ENCODE peak calls at places on chromosomes 12 and 14, in nine cellular contexts. One of them, this sample, is unnamed.

GRCh38 chr12:12405882-12406281 is 49.0 kb downstream of the BORCS5 start:
- DNase-seq in neuronal stem cell: no peak
- DNase-seq in cardiac fibroblast: no peak
- DNase-seq in nephron progenitor cell: no peak
- DNase-seq in stimulated activated CD4-positive, alpha-beta T cell treated with anti-CD3 and anti-CD28 coated beads, Interleukin-12 subunit alpha, Interleukin-12 subunit beta, amount 100 ng/mL, for 4 hours: no peak
- DNase-seq in effector memory CD8-positive, alpha-beta T cell: no peak
- DNase-seq in left ventricle myocardium inferior: peak; percentile 28
- DNase-seq in amniotic stem cell: no peak
- DNase-seq in fibroblast of mammary gland: no peak
- DNase-seq in this sample: no peak

GRCh38 chr12:120534703-120535655 is 823 bp downstream of the RNF10 start:
- DNase-seq in effector memory CD8-positive, alpha-beta T cell: peak; percentile 40
- DNase-seq in nephron progenitor cell: peak; percentile 66
- DNase-seq in amniotic stem cell: peak; percentile 44
- DNase-seq in left ventricle myocardium inferior: peak; percentile 30
- DNase-seq in neuronal stem cell: peak; percentile 52
- DNase-seq in cardiac fibroblast: peak; percentile 70
- DNase-seq in stimulated activated CD4-positive, alpha-beta T cell treated with anti-CD3 and anti-CD28 coated beads, Interleukin-12 subunit alpha, Interleukin-12 subunit beta, amount 100 ng/mL, for 4 hours: peak; percentile 40
- DNase-seq in fibroblast of mammary gland: peak; percentile 94
- DNase-seq in this sample: peak; percentile 75

GRCh38 chr12:54588110-54588831 is at the start of gene PPP1R1A:
- DNase-seq in effector memory CD8-positive, alpha-beta T cell: no peak
- DNase-seq in amniotic stem cell: no peak
- DNase-seq in nephron progenitor cell: peak; percentile 71
- DNase-seq in neuronal stem cell: peak; percentile 31
- DNase-seq in fibroblast of mammary gland: no peak
- DNase-seq in cardiac fibroblast: no peak
- DNase-seq in stimulated activated CD4-positive, alpha-beta T cell treated with anti-CD3 and anti-CD28 coated beads, Interleukin-12 subunit alpha, Interleukin-12 subunit beta, amount 100 ng/mL, for 4 hours: no peak
- DNase-seq in left ventricle myocardium inferior: peak; percentile 35
- DNase-seq in this sample: no peak

GRCh38 chr12:19115285-19115684 is 14.2 kb upstream of the PLEKHA5 start:
- DNase-seq in stimulated activated CD4-positive, alpha-beta T cell treated with anti-CD3 and anti-CD28 coated beads, Interleukin-12 subunit alpha, Interleukin-12 subunit beta, amount 100 ng/mL, for 4 hours: no peak
- DNase-seq in effector memory CD8-positive, alpha-beta T cell: no peak
- DNase-seq in nephron progenitor cell: no peak
- DNase-seq in fibroblast of mammary gland: no peak
- DNase-seq in amniotic stem cell: no peak
- DNase-seq in neuronal stem cell: no peak
- DNase-seq in cardiac fibroblast: no peak
- DNase-seq in left ventricle myocardium inferior: no peak
- DNase-seq in this sample: no peak

GRCh38 chr12:34396861-34397590 is 374.7 kb downstream of the ALG10 start:
- DNase-seq in fibroblast of mammary gland: no peak
- DNase-seq in stimulated activated CD4-positive, alpha-beta T cell treated with anti-CD3 and anti-CD28 coated beads, Interleukin-12 subunit alpha, Interleukin-12 subunit beta, amount 100 ng/mL, for 4 hours: no peak
- DNase-seq in amniotic stem cell: no peak
- DNase-seq in cardiac fibroblast: no peak
- DNase-seq in neuronal stem cell: no peak
- DNase-seq in nephron progenitor cell: no peak
- DNase-seq in effector memory CD8-positive, alpha-beta T cell: no peak
- DNase-seq in left ventricle myocardium inferior: peak; percentile 5
- DNase-seq in this sample: peak; percentile 0

GRCh38 chr12:23954332-23954731 is 4.9 kb upstream of the SOX5 start:
- DNase-seq in cardiac fibroblast: no peak
- DNase-seq in neuronal stem cell: no peak
- DNase-seq in stimulated activated CD4-positive, alpha-beta T cell treated with anti-CD3 and anti-CD28 coated beads, Interleukin-12 subunit alpha, Interleukin-12 subunit beta, amount 100 ng/mL, for 4 hours: no peak
- DNase-seq in left ventricle myocardium inferior: no peak
- DNase-seq in nephron progenitor cell: no peak
- DNase-seq in effector memory CD8-positive, alpha-beta T cell: no peak
- DNase-seq in amniotic stem cell: no peak
- DNase-seq in fibroblast of mammary gland: peak; percentile 78
- DNase-seq in this sample: no peak

GRCh38 chr14:75298187-75298985 is 19.8 kb downstream of the FOS start:
- DNase-seq in cardiac fibroblast: peak; percentile 91
- DNase-seq in amniotic stem cell: no peak
- DNase-seq in neuronal stem cell: no peak
- DNase-seq in fibroblast of mammary gland: peak; percentile 33
- DNase-seq in left ventricle myocardium inferior: peak; percentile 61
- DNase-seq in effector memory CD8-positive, alpha-beta T cell: no peak
- DNase-seq in nephron progenitor cell: no peak
- DNase-seq in stimulated activated CD4-positive, alpha-beta T cell treated with anti-CD3 and anti-CD28 coated beads, Interleukin-12 subunit alpha, Interleukin-12 subunit beta, amount 100 ng/mL, for 4 hours: no peak
- DNase-seq in this sample: no peak

GRCh38 chr12:105192624-105193225 is 43.2 kb downstream of the APPL2 start:
- DNase-seq in amniotic stem cell: no peak
- DNase-seq in neuronal stem cell: no peak
- DNase-seq in stimulated activated CD4-positive, alpha-beta T cell treated with anti-CD3 and anti-CD28 coated beads, Interleukin-12 subunit alpha, Interleukin-12 subunit beta, amount 100 ng/mL, for 4 hours: no peak
- DNase-seq in nephron progenitor cell: no peak
- DNase-seq in effector memory CD8-positive, alpha-beta T cell: no peak
- DNase-seq in left ventricle myocardium inferior: no peak
- DNase-seq in fibroblast of mammary gland: no peak
- DNase-seq in cardiac fibroblast: no peak
- DNase-seq in this sample: no peak

GRCh38 chr12:64836856-64837255 is 12.4 kb downstream of the TBC1D30 start:
- DNase-seq in nephron progenitor cell: no peak
- DNase-seq in neuronal stem cell: no peak
- DNase-seq in stimulated activated CD4-positive, alpha-beta T cell treated with anti-CD3 and anti-CD28 coated beads, Interleukin-12 subunit alpha, Interleukin-12 subunit beta, amount 100 ng/mL, for 4 hours: no peak
- DNase-seq in fibroblast of mammary gland: no peak
- DNase-seq in amniotic stem cell: no peak
- DNase-seq in effector memory CD8-positive, alpha-beta T cell: no peak
- DNase-seq in cardiac fibroblast: no peak
- DNase-seq in left ventricle myocardium inferior: no peak
- DNase-seq in this sample: no peak

GRCh38 chr14:65304963-65305362 is 107.6 kb upstream of the FUT8 start:
- DNase-seq in neuronal stem cell: no peak
- DNase-seq in amniotic stem cell: no peak
- DNase-seq in left ventricle myocardium inferior: no peak
- DNase-seq in cardiac fibroblast: no peak
- DNase-seq in effector memory CD8-positive, alpha-beta T cell: no peak
- DNase-seq in stimulated activated CD4-positive, alpha-beta T cell treated with anti-CD3 and anti-CD28 coated beads, Interleukin-12 subunit alpha, Interleukin-12 subunit beta, amount 100 ng/mL, for 4 hours: no peak
- DNase-seq in nephron progenitor cell: no peak
- DNase-seq in fibroblast of mammary gland: no peak
- DNase-seq in this sample: no peak

GRCh38 chr12:13210022-13210539 is 13.6 kb downstream of the EMP1 start:
- DNase-seq in cardiac fibroblast: no peak
- DNase-seq in neuronal stem cell: no peak
- DNase-seq in left ventricle myocardium inferior: no peak
- DNase-seq in stimulated activated CD4-positive, alpha-beta T cell treated with anti-CD3 and anti-CD28 coated beads, Interleukin-12 subunit alpha, Interleukin-12 subunit beta, amount 100 ng/mL, for 4 hours: no peak
- DNase-seq in effector memory CD8-positive, alpha-beta T cell: no peak
- DNase-seq in amniotic stem cell: no peak
- DNase-seq in nephron progenitor cell: no peak
- DNase-seq in fibroblast of mammary gland: no peak
- DNase-seq in this sample: no peak

GRCh38 chr12:72368719-72369505 is 96.7 kb downstream of the TRHDE start:
- DNase-seq in amniotic stem cell: no peak
- DNase-seq in neuronal stem cell: no peak
- DNase-seq in stimulated activated CD4-positive, alpha-beta T cell treated with anti-CD3 and anti-CD28 coated beads, Interleukin-12 subunit alpha, Interleukin-12 subunit beta, amount 100 ng/mL, for 4 hours: no peak
- DNase-seq in fibroblast of mammary gland: no peak
- DNase-seq in nephron progenitor cell: no peak
- DNase-seq in left ventricle myocardium inferior: no peak
- DNase-seq in cardiac fibroblast: no peak
- DNase-seq in effector memory CD8-positive, alpha-beta T cell: no peak
- DNase-seq in this sample: no peak

GRCh38 chr14:36771256-36771655 is 109.6 kb downstream of the PAX9 start:
- DNase-seq in fibroblast of mammary gland: no peak
- DNase-seq in left ventricle myocardium inferior: no peak
- DNase-seq in nephron progenitor cell: no peak
- DNase-seq in amniotic stem cell: no peak
- DNase-seq in effector memory CD8-positive, alpha-beta T cell: no peak
- DNase-seq in neuronal stem cell: no peak
- DNase-seq in cardiac fibroblast: no peak
- DNase-seq in stimulated activated CD4-positive, alpha-beta T cell treated with anti-CD3 and anti-CD28 coated beads, Interleukin-12 subunit alpha, Interleukin-12 subunit beta, amount 100 ng/mL, for 4 hours: no peak
- DNase-seq in this sample: no peak

GRCh38 chr14:37343307-37344094 is 145.8 kb downstream of the MIPOL1 start:
- DNase-seq in fibroblast of mammary gland: peak; percentile 14
- DNase-seq in amniotic stem cell: no peak
- DNase-seq in effector memory CD8-positive, alpha-beta T cell: no peak
- DNase-seq in nephron progenitor cell: no peak
- DNase-seq in stimulated activated CD4-positive, alpha-beta T cell treated with anti-CD3 and anti-CD28 coated beads, Interleukin-12 subunit alpha, Interleukin-12 subunit beta, amount 100 ng/mL, for 4 hours: no peak
- DNase-seq in neuronal stem cell: no peak
- DNase-seq in left ventricle myocardium inferior: no peak
- DNase-seq in cardiac fibroblast: no peak
- DNase-seq in this sample: no peak